ENCODE peak calls at places on chromosome 9, in eight cellular contexts. Q is HTR-8/SVneo; L is activated CD4-positive, CD25-positive, alpha-beta regulatory T cell treated with anti-CD3 and anti-CD28 coated beads, Interleukin-2, amount 50 U/mL, for 16 hours; K is CD4-positive, CD25-positive, alpha-beta regulatory T cell; Z is cardiac muscle cell; T is HuH-7.5; W is GM06990; M is ecto neural progenitor cell. R is an unnamed sample.

GRCh38 chr9:134243778-134244467 is 79.6 kb upstream of the RNU6ATAC start:
- DNase-seq in Q (no peak), L (no peak), K (peak), Z (no peak), T (no peak), W (peak), M (no peak), R (no peak)

GRCh38 chr9:94879230-94879629 is 152.7 kb downstream of the AOPEP start:
- DNase-seq in Q (no peak), L (no peak), K (no peak), Z (no peak), T (no peak), W (no peak), M (no peak), R (no peak)

GRCh38 chr9:88722753-88723152 is 187.8 kb downstream of the NXNL2 start:
- DNase-seq in Q (peak), L (no peak), K (peak), Z (peak), T (no peak), W (no peak), M (no peak), R (no peak)

GRCh38 chr9:127943746-127944145 is 6.1 kb upstream of the DPM2 start:
- DNase-seq in Q (peak), L (peak), K (peak), Z (peak), T (peak), W (peak), M (peak), R (peak)

GRCh38 chr9:82549174-82549821 is 513.6 kb downstream of the RASEF start:
- DNase-seq in Q (no peak), L (no peak), K (no peak), Z (no peak), T (no peak), W (no peak), M (no peak), R (no peak)

GRCh38 chr9:111068816-111069215 is 30.5 kb upstream of the LPAR1 start:
- DNase-seq in Q (no peak), L (no peak), K (no peak), Z (no peak), T (no peak), W (no peak), M (no peak), R (no peak)

GRCh38 chr9:36191290-36191645 is 547 bp downstream of the CLTA start:
- DNase-seq in Q (no peak), L (peak), K (peak), Z (peak), T (no peak), W (no peak), M (no peak), R (no peak)

GRCh38 chr9:16419124-16419523 is 451.3 kb downstream of the BNC2 start:
- DNase-seq in Q (no peak), L (no peak), K (no peak), Z (no peak), T (no peak), W (no peak), M (no peak), R (peak)

GRCh38 chr9:3018691-3019230 is 174.9 kb upstream of the PUM3 start:
- DNase-seq in Q (no peak), L (no peak), K (no peak), Z (no peak), T (no peak), W (no peak), M (no peak), R (no peak)

GRCh38 chr9:76396597-76396996 is 2.4 kb upstream of the RFK start:
- DNase-seq in Q (no peak), L (no peak), K (no peak), Z (no peak), T (no peak), W (no peak), M (no peak), R (no peak)

GRCh38 chr9:128735373-128735772 is 11.4 kb upstream of the ZDHHC12 start:
- DNase-seq in Q (no peak), L (no peak), K (no peak), Z (no peak), T (no peak), W (no peak), M (no peak), R (no peak)

GRCh38 chr9:87793292-87793691 is 67.4 kb downstream of the CTSL start:
- DNase-seq in Q (peak), L (no peak), K (no peak), Z (no peak), T (peak), W (no peak), M (no peak), R (no peak)

GRCh38 chr9:94472766-94473165 is 82.1 kb upstream of the PCAT7 start:
- DNase-seq in Q (no peak), L (no peak), K (no peak), Z (no peak), T (no peak), W (no peak), M (no peak), R (no peak)

GRCh38 chr9:90290716-90291485 is 351.7 kb downstream of the DIRAS2 start:
- DNase-seq in Q (no peak), L (no peak), K (no peak), Z (no peak), T (no peak), W (no peak), M (no peak), R (no peak)

GRCh38 chr9:72041775-72042194 is 18.6 kb downstream of the C9orf57 start:
- DNase-seq in Q (no peak), L (no peak), K (no peak), Z (peak), T (no peak), W (no peak), M (no peak), R (no peak)

GRCh38 chr9:85615792-85616191 is 126.0 kb downstream of the AGTPBP1 start:
- DNase-seq in Q (no peak), L (no peak), K (no peak), Z (no peak), T (no peak), W (no peak), M (no peak), R (no peak)

GRCh38 chr9:114174557-114174875 is 19.2 kb downstream of the COL27A1 start:
- DNase-seq in Q (no peak), L (no peak), K (no peak), Z (no peak), T (no peak), W (no peak), M (no peak), R (no peak)

R was measured in esophagus muscularis mucosa.